ENCODE peak calls at places on chromosomes 1 and 21, in four cellular contexts. One of them, this sample, is unnamed.

GRCh38 chr1:58781541-58782307 is 2.1 kb downstream of the JUN start:
- DNase-seq in naive thymus-derived CD4-positive, alpha-beta T cell: peak; percentile 60
- DNase-seq in tibial artery: peak; percentile 70
- DNase-seq in left ventricle myocardium inferior: peak; percentile 76
- DNase-seq in this sample: peak; percentile 38

GRCh38 chr1:15196807-15197530 is 43.4 kb downstream of the TMEM51 start:
- DNase-seq in left ventricle myocardium inferior: no peak
- DNase-seq in naive thymus-derived CD4-positive, alpha-beta T cell: no peak
- DNase-seq in tibial artery: no peak
- DNase-seq in this sample: no peak

GRCh38 chr1:63907051-63907450 is 133.2 kb downstream of the ROR1 start:
- DNase-seq in naive thymus-derived CD4-positive, alpha-beta T cell: no peak
- DNase-seq in tibial artery: no peak
- DNase-seq in left ventricle myocardium inferior: no peak
- DNase-seq in this sample: no peak

GRCh38 chr1:240682843-240683242 is 70.9 kb upstream of the GREM2 start:
- DNase-seq in naive thymus-derived CD4-positive, alpha-beta T cell: no peak
- DNase-seq in left ventricle myocardium inferior: no peak
- DNase-seq in tibial artery: no peak
- DNase-seq in this sample: no peak

GRCh38 chr1:103250441-103250861 is 142.1 kb upstream of the COL11A1 start:
- DNase-seq in left ventricle myocardium inferior: no peak
- DNase-seq in naive thymus-derived CD4-positive, alpha-beta T cell: no peak
- DNase-seq in tibial artery: no peak
- DNase-seq in this sample: no peak

GRCh38 chr1:234647758-234648157 is 37.8 kb upstream of the IRF2BP2 start:
- DNase-seq in tibial artery: no peak
- DNase-seq in naive thymus-derived CD4-positive, alpha-beta T cell: no peak
- DNase-seq in left ventricle myocardium inferior: no peak
- DNase-seq in this sample: no peak

GRCh38 chr1:199302554-199302953 is 663.7 kb downstream of the PTPRC start:
- DNase-seq in naive thymus-derived CD4-positive, alpha-beta T cell: no peak
- DNase-seq in tibial artery: no peak
- DNase-seq in left ventricle myocardium inferior: no peak
- DNase-seq in this sample: no peak

GRCh38 chr21:36337099-36337509 is 17.1 kb downstream of the MORC3 start:
- DNase-seq in naive thymus-derived CD4-positive, alpha-beta T cell: no peak
- DNase-seq in tibial artery: no peak
- DNase-seq in left ventricle myocardium inferior: no peak
- DNase-seq in this sample: no peak

GRCh38 chr1:43985984-43986595 is 5.3 kb upstream of the CCDC24 start:
- DNase-seq in naive thymus-derived CD4-positive, alpha-beta T cell: no peak
- DNase-seq in tibial artery: no peak
- DNase-seq in left ventricle myocardium inferior: no peak
- DNase-seq in this sample: no peak

GRCh38 chr21:33300701-33301631 is 23.8 kb upstream of the IFNAR1 start:
- DNase-seq in left ventricle myocardium inferior: no peak
- DNase-seq in tibial artery: no peak
- DNase-seq in naive thymus-derived CD4-positive, alpha-beta T cell: no peak
- DNase-seq in this sample: no peak

GRCh38 chr1:218382261-218382660 is 37.1 kb downstream of the TGFB2 start:
- DNase-seq in left ventricle myocardium inferior: no peak
- DNase-seq in naive thymus-derived CD4-positive, alpha-beta T cell: no peak
- DNase-seq in tibial artery: no peak
- DNase-seq in this sample: no peak

GRCh38 chr1:176444286-176444685 is 18.7 kb upstream of the PAPPA2 start:
- DNase-seq in naive thymus-derived CD4-positive, alpha-beta T cell: no peak
- DNase-seq in tibial artery: no peak
- DNase-seq in left ventricle myocardium inferior: no peak
- DNase-seq in this sample: no peak

GRCh38 chr1:245877976-245878375 is 629.1 kb downstream of the SMYD3 start:
- DNase-seq in naive thymus-derived CD4-positive, alpha-beta T cell: no peak
- DNase-seq in tibial artery: no peak
- DNase-seq in left ventricle myocardium inferior: no peak
- DNase-seq in this sample: no peak

GRCh38 chr1:211825990-211826389 is 4.6 kb downstream of the LPGAT1 start:
- DNase-seq in naive thymus-derived CD4-positive, alpha-beta T cell: no peak
- DNase-seq in left ventricle myocardium inferior: no peak
- DNase-seq in tibial artery: no peak
- DNase-seq in this sample: no peak

GRCh38 chr1:240998024-240998423 is 359.0 kb downstream of the RGS7 start:
- DNase-seq in left ventricle myocardium inferior: no peak
- DNase-seq in tibial artery: no peak
- DNase-seq in naive thymus-derived CD4-positive, alpha-beta T cell: no peak
- DNase-seq in this sample: no peak

GRCh38 chr1:227890451-227891222 is 57.1 kb downstream of the WNT9A start:
- DNase-seq in tibial artery: no peak
- DNase-seq in naive thymus-derived CD4-positive, alpha-beta T cell: no peak
- DNase-seq in left ventricle myocardium inferior: no peak
- DNase-seq in this sample: no peak

GRCh38 chr1:225425211-225425786 is 2.5 kb downstream of the LBR start:
- DNase-seq in tibial artery: no peak
- DNase-seq in naive thymus-derived CD4-positive, alpha-beta T cell: no peak
- DNase-seq in left ventricle myocardium inferior: no peak
- DNase-seq in this sample: no peak

GRCh38 chr1:183291216-183291762 is 105.2 kb downstream of the LAMC2 start:
- DNase-seq in left ventricle myocardium inferior: no peak
- DNase-seq in tibial artery: no peak
- DNase-seq in naive thymus-derived CD4-positive, alpha-beta T cell: no peak
- DNase-seq in this sample: no peak

GRCh38 chr1:6085666-6086065 is 40.0 kb downstream of the KCNAB2 start:
- DNase-seq in tibial artery: no peak
- DNase-seq in naive thymus-derived CD4-positive, alpha-beta T cell: no peak
- DNase-seq in left ventricle myocardium inferior: no peak
- DNase-seq in this sample: no peak

GRCh38 chr1:59757185-59757747 is 57.5 kb upstream of the HOOK1 start:
- DNase-seq in naive thymus-derived CD4-positive, alpha-beta T cell: no peak
- DNase-seq in left ventricle myocardium inferior: no peak
- DNase-seq in tibial artery: no peak
- DNase-seq in this sample: no peak

GRCh38 chr1:166164995-166165660 is 1.7 kb downstream of the FAM78B start:
- DNase-seq in left ventricle myocardium inferior: peak; percentile 55
- DNase-seq in naive thymus-derived CD4-positive, alpha-beta T cell: no peak
- DNase-seq in tibial artery: peak; percentile 29
- DNase-seq in this sample: no peak

GRCh38 chr1:18542351-18542750 is 61.6 kb downstream of the KLHDC7A start:
- DNase-seq in left ventricle myocardium inferior: no peak
- DNase-seq in tibial artery: no peak
- DNase-seq in naive thymus-derived CD4-positive, alpha-beta T cell: no peak
- DNase-seq in this sample: no peak

GRCh38 chr1:12174789-12175455 is 8.1 kb downstream of the TNFRSF1B start:
- DNase-seq in left ventricle myocardium inferior: peak; percentile 85
- DNase-seq in tibial artery: no peak
- DNase-seq in naive thymus-derived CD4-positive, alpha-beta T cell: no peak
- DNase-seq in this sample: no peak

GRCh38 chr1:59156031-59156430 is 140.9 kb upstream of the FGGY start:
- DNase-seq in tibial artery: no peak
- DNase-seq in naive thymus-derived CD4-positive, alpha-beta T cell: no peak
- DNase-seq in left ventricle myocardium inferior: no peak
- DNase-seq in this sample: no peak

GRCh38 chr1:184299076-184299790 is 87.6 kb upstream of the C1orf21 start:
- DNase-seq in naive thymus-derived CD4-positive, alpha-beta T cell: no peak
- DNase-seq in tibial artery: no peak
- DNase-seq in left ventricle myocardium inferior: no peak
- DNase-seq in this sample: no peak

GRCh38 chr1:9929431-9930385 is 13.5 kb downstream of the LZIC start:
- DNase-seq in tibial artery: no peak
- DNase-seq in left ventricle myocardium inferior: no peak
- DNase-seq in naive thymus-derived CD4-positive, alpha-beta T cell: no peak
- DNase-seq in this sample: no peak

GRCh38 chr1:83960669-83961277 is 38.2 kb downstream of the TTLL7 start:
- DNase-seq in tibial artery: no peak
- DNase-seq in naive thymus-derived CD4-positive, alpha-beta T cell: no peak
- DNase-seq in left ventricle myocardium inferior: no peak
- DNase-seq in this sample: no peak

GRCh38 chr1:160808289-160808688 is 12.3 kb downstream of the LY9 start:
- DNase-seq in tibial artery: no peak
- DNase-seq in left ventricle myocardium inferior: no peak
- DNase-seq in naive thymus-derived CD4-positive, alpha-beta T cell: no peak
- DNase-seq in this sample: no peak

GRCh38 chr1:35345439-35345981 is 77.0 kb downstream of the ZMYM4 start:
- DNase-seq in left ventricle myocardium inferior: no peak
- DNase-seq in tibial artery: no peak
- DNase-seq in naive thymus-derived CD4-positive, alpha-beta T cell: no peak
- DNase-seq in this sample: no peak

GRCh38 chr1:221594600-221594999 is 147.3 kb downstream of the DUSP10 start:
- DNase-seq in naive thymus-derived CD4-positive, alpha-beta T cell: no peak
- DNase-seq in left ventricle myocardium inferior: no peak
- DNase-seq in tibial artery: no peak
- DNase-seq in this sample: no peak

GRCh38 chr1:218572046-218572445 is 226.9 kb downstream of the TGFB2 start:
- DNase-seq in tibial artery: no peak
- DNase-seq in naive thymus-derived CD4-positive, alpha-beta T cell: no peak
- DNase-seq in left ventricle myocardium inferior: no peak
- DNase-seq in this sample: no peak

GRCh38 chr1:202844259-202844658 is 33.5 kb downstream of the PCAT6 start:
- DNase-seq in tibial artery: no peak
- DNase-seq in naive thymus-derived CD4-positive, alpha-beta T cell: no peak
- DNase-seq in left ventricle myocardium inferior: no peak
- DNase-seq in this sample: no peak

GRCh38 chr1:53367503-53368313 is 39.8 kb upstream of the LRP8 start:
- DNase-seq in tibial artery: peak; percentile 30
- DNase-seq in naive thymus-derived CD4-positive, alpha-beta T cell: peak; percentile 40
- DNase-seq in left ventricle myocardium inferior: no peak
- DNase-seq in this sample: no peak

GRCh38 chr21:25425156-25425555 is 182.1 kb downstream of the MRPL39 start:
- DNase-seq in left ventricle myocardium inferior: no peak
- DNase-seq in naive thymus-derived CD4-positive, alpha-beta T cell: no peak
- DNase-seq in tibial artery: no peak
- DNase-seq in this sample: no peak
- H3K27ac ChIP-seq in left ventricle myocardium inferior: no peak overlapping the region
- H3K27ac ChIP-seq in naive thymus-derived CD4-positive, alpha-beta T cell: no peak overlapping the region
- H3K27ac ChIP-seq in tibial artery: no peak overlapping the region
- H3K27ac ChIP-seq in this sample: no peak overlapping the region

GRCh38 chr1:207335695-207336363 is 14.4 kb downstream of the CD55 start:
- DNase-seq in tibial artery: peak; percentile 61
- DNase-seq in left ventricle myocardium inferior: no peak
- DNase-seq in naive thymus-derived CD4-positive, alpha-beta T cell: peak; percentile 48
- DNase-seq in this sample: no peak
- H3K27ac ChIP-seq in tibial artery: no peak overlapping the region
- H3K27ac ChIP-seq in left ventricle myocardium inferior: peak overlapping the region; percentile 17
- H3K27ac ChIP-seq in naive thymus-derived CD4-positive, alpha-beta T cell: peak overlapping the region; percentile 65
- H3K27ac ChIP-seq in this sample: no peak overlapping the region

GRCh38 chr21:43720539-43721224 is 1.8 kb downstream of the PDXK start:
- DNase-seq in left ventricle myocardium inferior: no peak
- DNase-seq in tibial artery: no peak
- DNase-seq in naive thymus-derived CD4-positive, alpha-beta T cell: no peak
- DNase-seq in this sample: no peak
- H3K27ac ChIP-seq in left ventricle myocardium inferior: no peak overlapping the region
- H3K27ac ChIP-seq in tibial artery: peak overlapping the region; percentile 79
- H3K27ac ChIP-seq in naive thymus-derived CD4-positive, alpha-beta T cell: peak overlapping the region; percentile 86
- H3K27ac ChIP-seq in this sample: peak overlapping the region; percentile 75

DNA sequence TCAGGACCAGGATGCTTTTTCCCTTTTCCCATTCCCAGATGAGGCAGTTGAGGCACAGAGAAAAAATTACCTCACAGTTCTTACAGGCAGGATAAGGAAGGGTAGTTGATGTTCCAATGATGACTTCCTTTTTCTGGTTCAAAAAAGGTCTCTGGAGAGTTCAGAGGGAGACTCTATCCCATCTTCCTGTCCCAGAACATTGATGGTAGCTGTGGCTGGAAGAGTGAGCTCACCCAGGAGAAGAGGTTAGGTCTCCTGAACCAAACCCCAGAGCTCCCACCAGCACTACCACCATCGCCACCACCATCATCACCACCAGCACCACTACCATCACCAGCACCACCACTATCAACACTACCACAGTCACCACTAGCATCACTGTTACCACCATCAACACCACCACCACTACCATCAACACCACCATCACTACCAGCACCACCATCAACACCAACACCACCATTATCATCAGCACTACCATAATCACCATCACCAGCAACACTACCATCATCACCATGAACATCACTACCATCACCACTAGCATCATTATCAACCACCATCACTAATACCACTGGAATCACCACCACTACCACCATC is 105.5 kb upstream of the RUNX3 start:
- DNase-seq in tibial artery: no peak
- DNase-seq in left ventricle myocardium inferior: no peak
- DNase-seq in naive thymus-derived CD4-positive, alpha-beta T cell: no peak
- DNase-seq in this sample: no peak
- H3K27ac ChIP-seq in tibial artery: no peak overlapping the region
- H3K27ac ChIP-seq in left ventricle myocardium inferior: no peak overlapping the region
- H3K27ac ChIP-seq in naive thymus-derived CD4-positive, alpha-beta T cell: no peak overlapping the region
- H3K27ac ChIP-seq in this sample: no peak overlapping the region

GRCh38 chr1:101846820-101847219 is 149.9 kb downstream of the OLFM3 start:
- DNase-seq in tibial artery: no peak
- DNase-seq in naive thymus-derived CD4-positive, alpha-beta T cell: no peak
- DNase-seq in left ventricle myocardium inferior: no peak
- DNase-seq in this sample: no peak

GRCh38 chr1:101843160-101843559 is 153.6 kb downstream of the OLFM3 start:
- DNase-seq in naive thymus-derived CD4-positive, alpha-beta T cell: no peak
- DNase-seq in left ventricle myocardium inferior: no peak
- DNase-seq in tibial artery: no peak
- DNase-seq in this sample: no peak

GRCh38 chr1:101841824-101842223 is 154.9 kb downstream of the OLFM3 start:
- DNase-seq in left ventricle myocardium inferior: no peak
- DNase-seq in tibial artery: no peak
- DNase-seq in naive thymus-derived CD4-positive, alpha-beta T cell: no peak
- DNase-seq in this sample: no peak

GRCh38 chr1:101847608-101848007 is 149.1 kb downstream of the OLFM3 start:
- DNase-seq in naive thymus-derived CD4-positive, alpha-beta T cell: no peak
- DNase-seq in left ventricle myocardium inferior: no peak
- DNase-seq in tibial artery: no peak
- DNase-seq in this sample: no peak
- H3K27ac ChIP-seq in naive thymus-derived CD4-positive, alpha-beta T cell: no peak overlapping the region
- H3K27ac ChIP-seq in left ventricle myocardium inferior: no peak overlapping the region
- H3K27ac ChIP-seq in tibial artery: no peak overlapping the region
- H3K27ac ChIP-seq in this sample: no peak overlapping the region

DNA sequence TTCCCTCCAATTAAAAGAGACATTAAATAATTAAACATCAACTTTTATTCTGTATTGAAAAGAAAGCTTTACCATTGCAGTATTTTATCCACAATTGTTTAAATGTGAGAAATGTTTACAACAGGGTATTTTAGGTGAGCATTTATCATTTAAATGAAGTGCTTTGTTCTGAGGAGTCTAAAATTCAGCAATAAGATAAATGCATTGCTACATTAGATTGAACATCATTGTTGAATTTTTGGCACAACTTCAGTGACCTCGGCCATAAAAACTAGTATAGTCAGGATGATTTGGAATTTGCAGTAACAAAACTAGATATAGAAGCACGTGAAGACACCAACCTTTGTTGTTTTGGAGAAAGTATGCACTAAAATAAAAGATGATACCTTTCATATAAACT is 692.9 kb downstream of the USP25 start:
- DNase-seq in left ventricle myocardium inferior: no peak
- DNase-seq in tibial artery: no peak
- DNase-seq in naive thymus-derived CD4-positive, alpha-beta T cell: no peak
- DNase-seq in this sample: no peak
- H3K27ac ChIP-seq in left ventricle myocardium inferior: peak overlapping the region; percentile 92
- H3K27ac ChIP-seq in tibial artery: peak overlapping the region; percentile 57
- H3K27ac ChIP-seq in naive thymus-derived CD4-positive, alpha-beta T cell: no peak overlapping the region
- H3K27ac ChIP-seq in this sample: no peak overlapping the region

This sample was measured in substantia nigra.